ENCODE peak calls at places on chromosomes 5 and 9, in six cellular contexts. W is GM20000, G is right atrium auricular region, Z is omental fat pad, P is neural crest cell, Y is endothelial cell. L is an unnamed sample.

GRCh38 chr5:149632311-149633251 is 51.3 kb downstream of the ARHGEF37 start:
- DNase-seq in Y (no peak), Z (no peak), P (no peak), W (no peak), G (no peak), L (no peak)

GRCh38 chr5:115209279-115209678 is 39.6 kb upstream of the TRIM36 start:
- DNase-seq in W (peak; percentile 66), Y (no peak), G (no peak), P (no peak), Z (no peak), L (peak; percentile 21)

GRCh38 chr9:116154976-116155699 is 1.5 kb downstream of the PAPPA start:
- DNase-seq in Y (no peak), Z (no peak), G (no peak), P (no peak), W (peak; percentile 53), L (no peak)

GRCh38 chr5:170861855-170862766 is at the start of gene RANBP17:
- DNase-seq in Z (no peak), Y (peak; percentile 77), W (peak; percentile 80), G (no peak), P (peak; percentile 65), L (peak; percentile 59)

GRCh38 chr5:133247881-133248642 is 196.2 kb downstream of the HSPA4 start:
- DNase-seq in Y (peak; percentile 78), W (no peak), Z (no peak), G (no peak), P (peak; percentile 38), L (no peak)

GRCh38 chr9:94913550-94913949 is 187.1 kb downstream of the AOPEP start:
- DNase-seq in Z (no peak), W (no peak), Y (no peak), P (no peak), G (no peak), L (no peak)

GRCh38 chr5:56026863-56027300 is 32.1 kb upstream of the IL6ST start:
- DNase-seq in Y (no peak), G (no peak), P (no peak), Z (no peak), W (peak; percentile 74), L (no peak)

GRCh38 chr9:16312116-16312515 is 558.4 kb downstream of the BNC2 start:
- DNase-seq in G (peak; percentile 48), Y (no peak), W (no peak), P (no peak), Z (no peak), L (no peak)

GRCh38 chr9:135702002-135702721 is at the start of gene KCNT1:
- DNase-seq in W (peak; percentile 95), Z (no peak), G (no peak), P (peak; percentile 85), Y (peak; percentile 92), L (peak; percentile 71)

GRCh38 chr9:71766663-71767062 is 1.6 kb downstream of the CEMIP2 start:
- DNase-seq in Y (no peak), W (peak; percentile 25), G (no peak), Z (no peak), P (no peak), L (no peak)

GRCh38 chr5:53671447-53671846 is 111.0 kb downstream of the NDUFS4 start:
- DNase-seq in G (no peak), P (no peak), Y (no peak), Z (no peak), W (no peak), L (no peak)

GRCh38 chr9:129309041-129309430 is 131.0 kb upstream of the IER5L start:
- DNase-seq in G (peak; percentile 42), W (no peak), Z (no peak), P (no peak), Y (no peak), L (peak; percentile 4)

GRCh38 chr5:153974131-153974812 is 64.4 kb downstream of the FAM114A2 start:
- DNase-seq in Y (peak; percentile 60), G (no peak), Z (no peak), P (peak; percentile 36), W (peak; percentile 59), L (no peak)

DNA sequence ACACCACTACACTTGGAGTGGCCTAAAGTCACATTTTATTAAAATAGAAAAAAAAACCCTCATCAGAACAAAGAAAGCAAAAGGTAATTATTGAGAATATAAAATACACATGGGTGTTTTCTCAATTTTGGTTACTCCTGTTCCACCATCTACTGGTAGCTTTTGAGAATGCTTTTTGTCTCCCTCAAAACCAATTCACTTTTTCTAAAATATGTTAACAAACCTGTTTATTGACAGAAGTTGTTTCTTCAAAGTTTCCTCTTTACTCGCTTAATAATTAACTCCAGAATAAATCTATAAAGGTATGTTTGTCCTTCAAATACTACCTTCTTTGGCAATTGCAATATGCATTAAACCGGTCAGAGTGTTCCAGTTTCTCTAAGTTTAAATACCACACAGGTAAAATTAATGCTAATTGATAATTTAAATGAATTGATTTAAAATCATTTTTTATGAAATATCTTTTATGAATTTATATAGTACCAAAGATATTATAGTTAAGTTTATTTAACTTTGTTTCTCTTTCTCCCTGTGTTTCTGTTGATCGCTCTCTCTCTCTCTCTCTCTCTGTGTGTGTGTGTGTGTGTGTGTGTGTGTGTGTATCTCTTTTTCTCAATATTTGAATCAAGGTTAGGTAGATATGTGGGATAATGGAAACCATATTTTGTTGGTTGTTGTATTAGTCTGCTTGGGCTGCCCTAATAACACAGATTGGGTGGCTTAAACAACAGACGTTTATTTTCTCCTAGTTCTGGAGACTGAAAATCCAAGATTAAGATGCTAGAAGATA is 487.4 kb downstream of the PRDM9 start:
- DNase-seq in Z (no peak), W (no peak), Y (no peak), G (no peak), P (no peak), L (no peak)
- TF ChIP-seq CTCF in Z (no peak), W (no peak), Y (peak; percentile 56), G (no peak), P (peak; percentile 62), L (no peak)

GRCh38 chr5:24505291-24505690 is 139.5 kb downstream of the CDH10 start:
- DNase-seq in P (no peak), W (no peak), Y (no peak), G (no peak), Z (no peak), L (no peak)
- TF ChIP-seq CTCF in P (no peak), W (no peak), Y (no peak), G (no peak), Z (no peak), L (no peak)

GRCh38 chr9:77944556-77945261 is 86.9 kb downstream of the GNAQ start:
- DNase-seq in P (no peak), Z (no peak), Y (peak; percentile 49), W (no peak), G (no peak), L (no peak)
- TF ChIP-seq CTCF in P (peak; percentile 40), Z (no peak), Y (no peak), W (no peak), G (no peak), L (no peak)

DNA sequence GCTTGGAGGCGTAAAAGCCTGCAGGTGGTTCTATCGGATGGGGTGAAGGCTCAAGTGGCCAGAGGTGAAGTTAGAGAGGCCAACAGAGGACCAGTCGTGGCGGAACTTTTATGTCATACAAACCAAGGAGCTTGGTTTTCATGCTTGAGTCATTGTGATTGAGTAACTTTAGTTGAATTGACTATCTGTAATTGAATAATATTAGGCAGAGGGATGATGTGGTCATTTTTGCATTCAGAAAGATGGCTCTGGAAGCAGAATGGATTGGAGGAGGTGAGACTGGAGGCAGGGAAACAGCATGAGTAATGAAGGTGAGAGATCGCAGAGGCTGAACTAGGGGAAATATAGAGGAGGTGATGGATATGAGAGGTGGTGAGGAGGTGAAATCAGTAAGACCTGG is 7.1 kb upstream of the SPINK4 start:
- DNase-seq in G (no peak), W (no peak), Z (no peak), P (no peak), Y (no peak), L (no peak)
- TF ChIP-seq CTCF in G (no peak), W (no peak), Z (no peak), P (no peak), Y (no peak), L (no peak)

DNA sequence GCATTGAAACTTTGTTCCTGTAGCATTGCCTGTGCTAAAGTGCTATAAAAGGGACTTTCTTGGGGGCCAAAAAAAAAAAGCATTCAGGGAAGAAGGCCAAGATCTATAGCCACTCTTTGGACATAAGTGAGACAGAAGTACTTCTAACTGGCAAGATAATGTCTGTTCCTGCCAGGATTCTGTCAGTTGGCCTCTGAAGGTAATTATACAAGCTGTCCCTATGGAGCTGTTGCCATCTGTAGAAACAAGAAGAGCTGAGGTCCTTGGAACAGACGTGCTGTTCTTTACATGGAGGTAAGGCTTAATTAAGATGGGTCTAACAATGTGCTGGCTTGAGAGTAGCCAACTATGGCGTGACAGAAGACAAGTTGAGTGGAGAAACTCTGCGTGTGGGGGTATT is 9.7 kb downstream of the KIF20A start:
- DNase-seq in G (no peak), P (no peak), W (no peak), Z (no peak), Y (no peak), L (no peak)
- TF ChIP-seq CTCF in G (no peak), P (no peak), W (no peak), Z (no peak), Y (no peak), L (no peak)

GRCh38 chr9:74960548-74960947 is 7.8 kb upstream of the C9orf40 start:
- DNase-seq in P (no peak), W (no peak), Z (no peak), Y (no peak), G (no peak), L (no peak)
- TF ChIP-seq CTCF in P (no peak), W (no peak), Z (no peak), Y (no peak), G (no peak), L (no peak)

DNA sequence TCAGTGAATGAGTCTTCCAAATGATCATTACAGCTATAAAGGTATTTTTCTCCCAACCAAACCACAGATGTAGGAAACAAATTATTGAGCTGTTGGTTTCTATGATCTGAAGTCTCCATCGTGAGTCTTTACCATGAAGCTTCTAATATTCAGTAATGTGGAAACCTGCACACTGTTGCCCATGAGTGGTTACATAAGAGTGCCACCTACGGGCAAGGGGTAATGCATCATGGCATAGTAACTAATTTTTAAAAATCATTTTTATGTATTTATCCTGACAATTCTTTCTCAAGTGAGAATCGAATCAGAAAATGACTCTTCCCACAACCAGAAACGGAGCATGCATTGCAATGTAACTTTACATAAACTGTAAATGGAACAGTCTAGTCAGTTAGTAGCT is 282.5 kb upstream of the SMARCA2 start:
- DNase-seq in Z (no peak), P (no peak), W (peak; percentile 7), Y (no peak), G (no peak), L (no peak)
- TF ChIP-seq CTCF in Z (no peak), P (no peak), W (no peak), Y (no peak), G (no peak), L (no peak)

DNA sequence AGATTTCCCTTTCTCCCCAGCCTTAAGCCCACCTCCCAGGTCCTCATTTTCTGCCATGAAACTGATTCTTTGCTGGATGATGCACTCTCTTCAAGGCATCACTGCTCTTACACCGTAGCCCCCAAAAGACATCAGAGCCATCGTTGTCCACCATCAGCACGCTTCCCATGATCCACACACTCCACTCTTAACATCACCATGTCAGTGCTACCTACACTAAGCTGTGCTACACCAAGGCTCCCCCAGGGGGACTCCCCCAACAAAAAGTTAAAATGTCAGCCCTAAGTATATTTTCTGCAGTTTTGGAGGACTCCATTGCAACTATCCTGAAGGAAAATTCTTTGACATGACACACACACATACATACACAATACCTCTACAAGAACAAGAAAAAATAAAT is 34.1 kb upstream of the KIF2A start:
- DNase-seq in Z (no peak), W (no peak), P (no peak), G (no peak), Y (no peak), L (no peak)
- TF ChIP-seq CTCF in Z (no peak), W (no peak), P (no peak), G (no peak), Y (no peak), L (no peak)

GRCh38 chr9:114156658-114157421 is 1.5 kb downstream of the COL27A1 start:
- DNase-seq in Y (peak; percentile 46), G (peak; percentile 62), W (no peak), Z (peak; percentile 41), P (peak; percentile 36), L (no peak)
- TF ChIP-seq CTCF in Y (no peak), G (no peak), W (no peak), Z (no peak), P (no peak), L (no peak)